ENCODE peak calls at places on chromosome 1, in eight cellular contexts. V is Calu3, D is left ventricle myocardium inferior, W is BE2C, F is NCI-H460, P is posterior cingulate gyrus, L is lung microvascular endothelial cell, M is AG04449. Y is an unnamed sample.

GRCh38 chr1:72439036-72439435 is 156.7 kb upstream of the NEGR1 start:
- DNase-seq in W (no peak), L (peak), D (no peak), V (no peak), F (no peak), P (no peak), M (no peak), Y (peak)

GRCh38 chr1:183758913-183759312 is 46.0 kb upstream of the RGL1 start:
- DNase-seq in W (no peak), L (no peak), F (no peak), M (no peak), P (no peak), D (no peak), V (no peak), Y (no peak)

GRCh38 chr1:45355683-45356082 is 15.4 kb upstream of the MUTYH start:
- DNase-seq in M (no peak), L (peak), F (no peak), W (no peak), P (no peak), V (no peak), D (no peak), Y (no peak)

GRCh38 chr1:101496109-101496508 is 259.3 kb downstream of the S1PR1 start:
- DNase-seq in W (no peak), L (no peak), D (no peak), F (no peak), V (no peak), P (no peak), M (no peak), Y (no peak)

GRCh38 chr1:31704261-31705079 is 653 bp upstream of the COL16A1 start:
- DNase-seq in L (no peak), F (peak), V (no peak), D (no peak), M (no peak), P (no peak), W (no peak), Y (peak)

GRCh38 chr1:208203848-208204609 is 40.2 kb downstream of the PLXNA2 start:
- DNase-seq in D (no peak), W (no peak), P (no peak), M (no peak), L (peak), V (no peak), F (peak), Y (no peak)

GRCh38 chr1:111553199-111553598 is 49.8 kb upstream of the ADORA3 start:
- DNase-seq in L (peak), F (no peak), W (no peak), P (no peak), D (no peak), M (peak), V (no peak), Y (peak)

GRCh38 chr1:147773215-147773715 is 12.9 kb upstream of the GJA5 start:
- DNase-seq in L (no peak), F (peak), W (no peak), M (no peak), V (no peak), D (no peak), P (no peak), Y (no peak)

GRCh38 chr1:213070399-213070798 is 19.4 kb downstream of the RPS6KC1 start:
- DNase-seq in M (no peak), V (peak), L (peak), D (no peak), F (no peak), P (no peak), W (peak), Y (peak)

GRCh38 chr1:185668013-185668412 is 66.2 kb upstream of the HMCN1 start:
- DNase-seq in V (no peak), M (no peak), W (no peak), D (no peak), F (no peak), P (no peak), L (no peak), Y (no peak)

GRCh38 chr1:153697873-153698647 is 19.6 kb downstream of the NPR1 start:
- DNase-seq in D (peak), F (no peak), W (peak), P (no peak), V (no peak), M (no peak), L (peak), Y (peak)